ENCODE peak calls at places on chromosomes 4 and X, in eight cellular contexts. One of them, this sample, is unnamed.

GRCh38 chrX:13093489-13094140 is 49.2 kb upstream of the FAM9C start:
- DNase-seq in ovary: no peak
- DNase-seq in left lung: no peak
- DNase-seq in cardiac muscle cell: no peak
- DNase-seq in suprapubic skin: no peak
- DNase-seq in upper lobe of right lung: no peak
- DNase-seq in heart right ventricle: no peak
- DNase-seq in mammary epithelial cell: no peak
- DNase-seq in this sample: no peak

GRCh38 chr4:7110546-7110945 is 42.7 kb upstream of the GRPEL1 start:
- DNase-seq in ovary: no peak
- DNase-seq in left lung: no peak
- DNase-seq in cardiac muscle cell: no peak
- DNase-seq in suprapubic skin: no peak
- DNase-seq in upper lobe of right lung: peak; percentile 25
- DNase-seq in heart right ventricle: no peak
- DNase-seq in mammary epithelial cell: no peak
- DNase-seq in this sample: no peak

GRCh38 chrX:102560423-102561068 is 38.8 kb upstream of the ARMCX5 start:
- DNase-seq in ovary: no peak
- DNase-seq in left lung: no peak
- DNase-seq in cardiac muscle cell: no peak
- DNase-seq in suprapubic skin: no peak
- DNase-seq in upper lobe of right lung: no peak
- DNase-seq in heart right ventricle: no peak
- DNase-seq in mammary epithelial cell: no peak
- DNase-seq in this sample: no peak

GRCh38 chr4:15291133-15291532 is 136.7 kb upstream of the C1QTNF7 start:
- DNase-seq in ovary: no peak
- DNase-seq in left lung: no peak
- DNase-seq in cardiac muscle cell: no peak
- DNase-seq in suprapubic skin: no peak
- DNase-seq in upper lobe of right lung: no peak
- DNase-seq in heart right ventricle: no peak
- DNase-seq in mammary epithelial cell: peak; percentile 5
- DNase-seq in this sample: no peak

GRCh38 chrX:47201545-47201944 is 7.9 kb downstream of the UBA1 start:
- DNase-seq in ovary: no peak
- DNase-seq in left lung: no peak
- DNase-seq in cardiac muscle cell: no peak
- DNase-seq in suprapubic skin: no peak
- DNase-seq in upper lobe of right lung: no peak
- DNase-seq in heart right ventricle: no peak
- DNase-seq in mammary epithelial cell: no peak
- DNase-seq in this sample: no peak

GRCh38 chrX:111585337-111585736 is 73.9 kb downstream of the SERTM2 start:
- DNase-seq in ovary: no peak
- DNase-seq in left lung: no peak
- DNase-seq in cardiac muscle cell: peak; percentile 16
- DNase-seq in suprapubic skin: no peak
- DNase-seq in upper lobe of right lung: no peak
- DNase-seq in heart right ventricle: no peak
- DNase-seq in mammary epithelial cell: no peak
- DNase-seq in this sample: no peak

GRCh38 chrX:13647709-13648212 is 5.2 kb upstream of the TCEANC start:
- DNase-seq in ovary: peak; percentile 39
- DNase-seq in left lung: no peak
- DNase-seq in cardiac muscle cell: peak; percentile 51
- DNase-seq in suprapubic skin: no peak
- DNase-seq in upper lobe of right lung: peak; percentile 58
- DNase-seq in heart right ventricle: peak; percentile 14
- DNase-seq in mammary epithelial cell: no peak
- DNase-seq in this sample: peak; percentile 9

GRCh38 chrX:110989447-110989846 is 106.5 kb upstream of the PAK3 start:
- DNase-seq in ovary: no peak
- DNase-seq in left lung: no peak
- DNase-seq in cardiac muscle cell: no peak
- DNase-seq in suprapubic skin: no peak
- DNase-seq in upper lobe of right lung: no peak
- DNase-seq in heart right ventricle: no peak
- DNase-seq in mammary epithelial cell: no peak
- DNase-seq in this sample: no peak

GRCh38 chrX:15973941-15974340 is 119.3 kb upstream of the AP1S2 start:
- DNase-seq in ovary: no peak
- DNase-seq in left lung: no peak
- DNase-seq in cardiac muscle cell: no peak
- DNase-seq in suprapubic skin: no peak
- DNase-seq in upper lobe of right lung: no peak
- DNase-seq in heart right ventricle: peak; percentile 34
- DNase-seq in mammary epithelial cell: no peak
- DNase-seq in this sample: no peak

GRCh38 chr4:3065551-3065950 is 8.8 kb downstream of the HTT-AS start:
- DNase-seq in ovary: no peak
- DNase-seq in left lung: no peak
- DNase-seq in cardiac muscle cell: no peak
- DNase-seq in suprapubic skin: no peak
- DNase-seq in upper lobe of right lung: no peak
- DNase-seq in heart right ventricle: no peak
- DNase-seq in mammary epithelial cell: no peak
- DNase-seq in this sample: no peak

GRCh38 chr4:112416464-112416863 is 99.5 kb downstream of the NEUROG2 start:
- DNase-seq in ovary: no peak
- DNase-seq in left lung: no peak
- DNase-seq in cardiac muscle cell: no peak
- DNase-seq in suprapubic skin: no peak
- DNase-seq in upper lobe of right lung: no peak
- DNase-seq in heart right ventricle: no peak
- DNase-seq in mammary epithelial cell: peak; percentile 71
- DNase-seq in this sample: no peak

GRCh38 chrX:21747523-21747922 is 10.4 kb downstream of the SMPX start:
- DNase-seq in ovary: no peak
- DNase-seq in left lung: no peak
- DNase-seq in cardiac muscle cell: peak; percentile 60
- DNase-seq in suprapubic skin: no peak
- DNase-seq in upper lobe of right lung: no peak
- DNase-seq in heart right ventricle: no peak
- DNase-seq in mammary epithelial cell: no peak
- DNase-seq in this sample: no peak

GRCh38 chrX:50202539-50202938 is 1.7 kb upstream of the AKAP4 start:
- DNase-seq in ovary: no peak
- DNase-seq in left lung: no peak
- DNase-seq in cardiac muscle cell: no peak
- DNase-seq in suprapubic skin: no peak
- DNase-seq in upper lobe of right lung: no peak
- DNase-seq in heart right ventricle: no peak
- DNase-seq in mammary epithelial cell: peak; percentile 30
- DNase-seq in this sample: no peak

GRCh38 chr4:118082182-118082581 is 47.9 kb downstream of the NDST3 start:
- DNase-seq in ovary: no peak
- DNase-seq in left lung: no peak
- DNase-seq in cardiac muscle cell: no peak
- DNase-seq in suprapubic skin: no peak
- DNase-seq in upper lobe of right lung: no peak
- DNase-seq in heart right ventricle: no peak
- DNase-seq in mammary epithelial cell: no peak
- DNase-seq in this sample: no peak

GRCh38 chrX:13287816-13288215 is 32.0 kb downstream of the ATXN3L start:
- DNase-seq in ovary: no peak
- DNase-seq in left lung: no peak
- DNase-seq in cardiac muscle cell: no peak
- DNase-seq in suprapubic skin: no peak
- DNase-seq in upper lobe of right lung: no peak
- DNase-seq in heart right ventricle: no peak
- DNase-seq in mammary epithelial cell: peak; percentile 11
- DNase-seq in this sample: no peak

GRCh38 chrX:41332408-41332987 is 1.5 kb upstream of the DDX3X start:
- DNase-seq in ovary: peak; percentile 60
- DNase-seq in left lung: no peak
- DNase-seq in cardiac muscle cell: no peak
- DNase-seq in suprapubic skin: no peak
- DNase-seq in upper lobe of right lung: no peak
- DNase-seq in heart right ventricle: no peak
- DNase-seq in mammary epithelial cell: no peak
- DNase-seq in this sample: peak; percentile 13

GRCh38 chrX:109940411-109940810 is 62.5 kb upstream of the TMEM164 start:
- DNase-seq in ovary: no peak
- DNase-seq in left lung: no peak
- DNase-seq in cardiac muscle cell: no peak
- DNase-seq in suprapubic skin: no peak
- DNase-seq in upper lobe of right lung: no peak
- DNase-seq in heart right ventricle: no peak
- DNase-seq in mammary epithelial cell: no peak
- DNase-seq in this sample: no peak

GRCh38 chr4:128384765-128385164 is 97.2 kb upstream of the PGRMC2 start:
- DNase-seq in ovary: no peak
- DNase-seq in left lung: no peak
- DNase-seq in cardiac muscle cell: no peak
- DNase-seq in suprapubic skin: no peak
- DNase-seq in upper lobe of right lung: no peak
- DNase-seq in heart right ventricle: no peak
- DNase-seq in mammary epithelial cell: no peak
- DNase-seq in this sample: no peak

GRCh38 chr4:106369456-106370060 is 980 bp upstream of the GIMD1 start:
- DNase-seq in ovary: peak; percentile 33
- DNase-seq in left lung: no peak
- DNase-seq in cardiac muscle cell: peak; percentile 57
- DNase-seq in suprapubic skin: no peak
- DNase-seq in upper lobe of right lung: no peak
- DNase-seq in heart right ventricle: no peak
- DNase-seq in mammary epithelial cell: peak; percentile 50
- DNase-seq in this sample: no peak
- TF ChIP-seq CTCF in ovary: no peak
- TF ChIP-seq CTCF in left lung: peak; percentile 55
- TF ChIP-seq CTCF in cardiac muscle cell: peak; percentile 63
- TF ChIP-seq CTCF in suprapubic skin: peak; percentile 48
- TF ChIP-seq CTCF in upper lobe of right lung: peak; percentile 61
- TF ChIP-seq CTCF in heart right ventricle: peak; percentile 71
- TF ChIP-seq CTCF in mammary epithelial cell: peak; percentile 76
- TF ChIP-seq CTCF in this sample: no peak

DNA sequence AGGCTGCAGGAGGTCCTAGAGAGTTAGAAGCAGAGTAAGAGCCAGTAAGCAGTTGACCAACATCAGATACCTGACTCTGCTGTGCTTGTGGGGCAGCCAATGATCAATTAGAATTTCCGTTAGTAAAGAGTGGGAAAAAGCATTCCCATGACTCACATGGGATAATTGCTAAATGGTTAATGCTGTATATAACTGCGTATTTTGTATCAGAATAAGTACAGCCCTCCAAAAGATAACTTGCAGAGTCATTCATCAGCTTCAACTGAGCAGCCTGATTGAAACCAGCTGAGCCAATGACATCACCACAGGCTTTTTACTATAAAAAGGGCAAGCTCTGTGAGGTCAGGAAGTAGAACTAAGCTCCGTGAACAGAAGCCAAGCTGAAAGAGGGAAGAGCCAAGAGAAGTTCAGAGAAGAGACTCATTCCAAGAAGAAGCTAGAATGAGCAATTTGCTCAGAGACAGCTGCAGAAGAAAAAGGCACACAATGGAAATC is 67.9 kb downstream of the PPP3CA start:
- DNase-seq in ovary: peak; percentile 80
- DNase-seq in left lung: no peak
- DNase-seq in cardiac muscle cell: no peak
- DNase-seq in suprapubic skin: no peak
- DNase-seq in upper lobe of right lung: no peak
- DNase-seq in heart right ventricle: no peak
- DNase-seq in mammary epithelial cell: no peak
- DNase-seq in this sample: no peak
- H3K4me1 ChIP-seq in ovary: peaks cover 10% of the 10 kb centered on the region
- H3K4me1 ChIP-seq in left lung: peaks cover 2% of the 10 kb centered on the region
- H3K4me1 ChIP-seq in cardiac muscle cell: peaks cover 9% of the 10 kb centered on the region
- H3K4me1 ChIP-seq in suprapubic skin: peaks cover 44% of the 10 kb centered on the region
- H3K4me1 ChIP-seq in upper lobe of right lung: peaks cover 30% of the 10 kb centered on the region
- H3K4me1 ChIP-seq in heart right ventricle: peaks cover 43% of the 10 kb centered on the region
- H3K4me1 ChIP-seq in mammary epithelial cell: peaks cover 11% of the 10 kb centered on the region
- H3K4me1 ChIP-seq in this sample: peaks cover 4% of the 10 kb centered on the region

GRCh38 chr4:5921981-5922380 is 29.1 kb upstream of the CRMP1 start:
- DNase-seq in ovary: no peak
- DNase-seq in left lung: no peak
- DNase-seq in cardiac muscle cell: no peak
- DNase-seq in suprapubic skin: no peak
- DNase-seq in upper lobe of right lung: no peak
- DNase-seq in heart right ventricle: no peak
- DNase-seq in mammary epithelial cell: no peak
- DNase-seq in this sample: no peak

GRCh38 chr4:5924466-5925125 is 31.7 kb upstream of the CRMP1 start:
- DNase-seq in ovary: no peak
- DNase-seq in left lung: no peak
- DNase-seq in cardiac muscle cell: no peak
- DNase-seq in suprapubic skin: peak; percentile 45
- DNase-seq in upper lobe of right lung: no peak
- DNase-seq in heart right ventricle: no peak
- DNase-seq in mammary epithelial cell: no peak
- DNase-seq in this sample: no peak

GRCh38 chr4:5921578-5921977 is 28.7 kb upstream of the CRMP1 start:
- DNase-seq in ovary: no peak
- DNase-seq in left lung: no peak
- DNase-seq in cardiac muscle cell: no peak
- DNase-seq in suprapubic skin: no peak
- DNase-seq in upper lobe of right lung: no peak
- DNase-seq in heart right ventricle: no peak
- DNase-seq in mammary epithelial cell: no peak
- DNase-seq in this sample: no peak

GRCh38 chr4:5922556-5922955 is 29.7 kb upstream of the CRMP1 start:
- DNase-seq in ovary: no peak
- DNase-seq in left lung: no peak
- DNase-seq in cardiac muscle cell: no peak
- DNase-seq in suprapubic skin: no peak
- DNase-seq in upper lobe of right lung: no peak
- DNase-seq in heart right ventricle: no peak
- DNase-seq in mammary epithelial cell: no peak
- DNase-seq in this sample: no peak

GRCh38 chr4:5923306-5923830 is 30.5 kb upstream of the CRMP1 start:
- DNase-seq in ovary: no peak
- DNase-seq in left lung: no peak
- DNase-seq in cardiac muscle cell: no peak
- DNase-seq in suprapubic skin: no peak
- DNase-seq in upper lobe of right lung: no peak
- DNase-seq in heart right ventricle: no peak
- DNase-seq in mammary epithelial cell: no peak
- DNase-seq in this sample: no peak
- H3K27me3 ChIP-seq in ovary: no peaks in the 10 kb centered on the region
- H3K27me3 ChIP-seq in left lung: no peaks in the 10 kb centered on the region
- H3K27me3 ChIP-seq in cardiac muscle cell: no peaks in the 10 kb centered on the region
- H3K27me3 ChIP-seq in suprapubic skin: peaks cover 61% of the 10 kb centered on the region
- H3K27me3 ChIP-seq in upper lobe of right lung: peaks cover 4% of the 10 kb centered on the region
- H3K27me3 ChIP-seq in heart right ventricle: peaks cover 70% of the 10 kb centered on the region
- H3K27me3 ChIP-seq in mammary epithelial cell: no peaks in the 10 kb centered on the region
- H3K27me3 ChIP-seq in this sample: no peaks in the 10 kb centered on the region

GRCh38 chrX:10259716-10260115 is 102.9 kb downstream of the CLCN4 start:
- DNase-seq in ovary: no peak
- DNase-seq in left lung: no peak
- DNase-seq in cardiac muscle cell: no peak
- DNase-seq in suprapubic skin: no peak
- DNase-seq in upper lobe of right lung: no peak
- DNase-seq in heart right ventricle: no peak
- DNase-seq in mammary epithelial cell: no peak
- DNase-seq in this sample: no peak

DNA sequence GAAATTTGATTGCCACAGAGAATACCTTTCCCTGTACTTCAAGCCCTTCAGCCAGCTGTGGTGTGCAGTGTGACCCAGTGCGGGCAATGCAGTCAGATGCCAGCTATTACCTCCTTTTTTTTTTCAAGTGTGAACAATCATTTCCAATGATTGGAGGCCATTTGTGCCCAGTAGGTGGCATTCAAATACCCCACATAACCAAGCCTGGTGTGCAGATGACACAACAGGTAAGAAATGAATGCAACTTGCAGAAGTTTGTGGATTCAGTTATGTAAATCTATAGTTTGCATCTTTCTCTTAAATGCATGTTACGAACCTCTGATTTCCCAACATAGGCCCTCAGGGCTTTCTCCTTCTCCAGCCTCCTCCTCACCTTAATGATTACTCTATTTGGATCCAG is 98.0 kb downstream of the CLCN4 start:
- DNase-seq in ovary: no peak
- DNase-seq in left lung: no peak
- DNase-seq in cardiac muscle cell: no peak
- DNase-seq in suprapubic skin: no peak
- DNase-seq in upper lobe of right lung: no peak
- DNase-seq in heart right ventricle: no peak
- DNase-seq in mammary epithelial cell: peak; percentile 40
- DNase-seq in this sample: no peak
- TF ChIP-seq CTCF in ovary: no peak
- TF ChIP-seq CTCF in left lung: no peak
- TF ChIP-seq CTCF in cardiac muscle cell: no peak
- TF ChIP-seq CTCF in suprapubic skin: no peak
- TF ChIP-seq CTCF in upper lobe of right lung: no peak
- TF ChIP-seq CTCF in heart right ventricle: peak; percentile 18
- TF ChIP-seq CTCF in mammary epithelial cell: peak; percentile 55
- TF ChIP-seq CTCF in this sample: no peak